ENCODE peak calls at places on chromosome 7, in five cellular contexts. One of them, this sample, is unnamed.

GRCh38 chr7:135879238-135879637 is 97.9 kb downstream of the MTPN start:
- DNase-seq in activated CD4-positive, alpha-beta T cell treated with anti-CD3 and anti-CD28 coated beads, Interleukin-2, amount 50 U/mL, for 4 hours: no peak
- DNase-seq in GM12865: no peak
- DNase-seq in activated gamma-delta T cell treated with anti-CD3 and anti-CD28 coated beads, Interleukin-2, amount 50 U/mL, for 16 hours: no peak
- DNase-seq in RWPE1: peak
- DNase-seq in this sample: no peak

GRCh38 chr7:151233804-151234203 is 1.5 kb downstream of the CHPF2 start:
- DNase-seq in RWPE1: no peak
- DNase-seq in activated gamma-delta T cell treated with anti-CD3 and anti-CD28 coated beads, Interleukin-2, amount 50 U/mL, for 16 hours: no peak
- DNase-seq in GM12865: no peak
- DNase-seq in activated CD4-positive, alpha-beta T cell treated with anti-CD3 and anti-CD28 coated beads, Interleukin-2, amount 50 U/mL, for 4 hours: no peak
- DNase-seq in this sample: no peak

GRCh38 chr7:44275146-44275545 is 50.2 kb downstream of the CAMK2B start:
- DNase-seq in RWPE1: no peak
- DNase-seq in GM12865: no peak
- DNase-seq in activated CD4-positive, alpha-beta T cell treated with anti-CD3 and anti-CD28 coated beads, Interleukin-2, amount 50 U/mL, for 4 hours: no peak
- DNase-seq in activated gamma-delta T cell treated with anti-CD3 and anti-CD28 coated beads, Interleukin-2, amount 50 U/mL, for 16 hours: no peak
- DNase-seq in this sample: no peak

GRCh38 chr7:96173777-96174176 is 148.1 kb downstream of the SLC25A13 start:
- DNase-seq in GM12865: no peak
- DNase-seq in RWPE1: no peak
- DNase-seq in activated CD4-positive, alpha-beta T cell treated with anti-CD3 and anti-CD28 coated beads, Interleukin-2, amount 50 U/mL, for 4 hours: no peak
- DNase-seq in activated gamma-delta T cell treated with anti-CD3 and anti-CD28 coated beads, Interleukin-2, amount 50 U/mL, for 16 hours: no peak
- DNase-seq in this sample: no peak

GRCh38 chr7:19648791-19649190 is 60.0 kb downstream of the POLR1F start:
- DNase-seq in activated CD4-positive, alpha-beta T cell treated with anti-CD3 and anti-CD28 coated beads, Interleukin-2, amount 50 U/mL, for 4 hours: no peak
- DNase-seq in RWPE1: no peak
- DNase-seq in activated gamma-delta T cell treated with anti-CD3 and anti-CD28 coated beads, Interleukin-2, amount 50 U/mL, for 16 hours: no peak
- DNase-seq in GM12865: no peak
- DNase-seq in this sample: no peak

GRCh38 chr7:138435231-138435919 is 24.7 kb upstream of the TRIM24 start:
- DNase-seq in activated gamma-delta T cell treated with anti-CD3 and anti-CD28 coated beads, Interleukin-2, amount 50 U/mL, for 16 hours: no peak
- DNase-seq in activated CD4-positive, alpha-beta T cell treated with anti-CD3 and anti-CD28 coated beads, Interleukin-2, amount 50 U/mL, for 4 hours: no peak
- DNase-seq in GM12865: no peak
- DNase-seq in RWPE1: peak
- DNase-seq in this sample: no peak

GRCh38 chr7:112503361-112504023 is 22.7 kb downstream of the LSMEM1 start:
- DNase-seq in RWPE1: no peak
- DNase-seq in activated CD4-positive, alpha-beta T cell treated with anti-CD3 and anti-CD28 coated beads, Interleukin-2, amount 50 U/mL, for 4 hours: no peak
- DNase-seq in activated gamma-delta T cell treated with anti-CD3 and anti-CD28 coated beads, Interleukin-2, amount 50 U/mL, for 16 hours: no peak
- DNase-seq in GM12865: no peak
- DNase-seq in this sample: no peak

GRCh38 chr7:149741629-149742028 is 31.8 kb downstream of the ZNF467 start:
- DNase-seq in activated gamma-delta T cell treated with anti-CD3 and anti-CD28 coated beads, Interleukin-2, amount 50 U/mL, for 16 hours: no peak
- DNase-seq in RWPE1: no peak
- DNase-seq in activated CD4-positive, alpha-beta T cell treated with anti-CD3 and anti-CD28 coated beads, Interleukin-2, amount 50 U/mL, for 4 hours: no peak
- DNase-seq in GM12865: no peak
- DNase-seq in this sample: no peak

GRCh38 chr7:15855726-15856125 is 169.2 kb upstream of the MEOX2 start:
- DNase-seq in GM12865: no peak
- DNase-seq in activated gamma-delta T cell treated with anti-CD3 and anti-CD28 coated beads, Interleukin-2, amount 50 U/mL, for 16 hours: no peak
- DNase-seq in RWPE1: no peak
- DNase-seq in activated CD4-positive, alpha-beta T cell treated with anti-CD3 and anti-CD28 coated beads, Interleukin-2, amount 50 U/mL, for 4 hours: no peak
- DNase-seq in this sample: no peak

GRCh38 chr7:106217089-106217542 is 67.7 kb downstream of the NAMPT start:
- DNase-seq in GM12865: no peak
- DNase-seq in activated CD4-positive, alpha-beta T cell treated with anti-CD3 and anti-CD28 coated beads, Interleukin-2, amount 50 U/mL, for 4 hours: no peak
- DNase-seq in RWPE1: peak
- DNase-seq in activated gamma-delta T cell treated with anti-CD3 and anti-CD28 coated beads, Interleukin-2, amount 50 U/mL, for 16 hours: no peak
- DNase-seq in this sample: no peak

GRCh38 chr7:66880009-66880554 is 40.9 kb upstream of the TMEM248 start:
- DNase-seq in GM12865: no peak
- DNase-seq in activated gamma-delta T cell treated with anti-CD3 and anti-CD28 coated beads, Interleukin-2, amount 50 U/mL, for 16 hours: no peak
- DNase-seq in activated CD4-positive, alpha-beta T cell treated with anti-CD3 and anti-CD28 coated beads, Interleukin-2, amount 50 U/mL, for 4 hours: no peak
- DNase-seq in RWPE1: no peak
- DNase-seq in this sample: no peak

GRCh38 chr7:150856303-150857275 is 4.3 kb downstream of the AOC1 start:
- DNase-seq in GM12865: no peak
- DNase-seq in activated gamma-delta T cell treated with anti-CD3 and anti-CD28 coated beads, Interleukin-2, amount 50 U/mL, for 16 hours: no peak
- DNase-seq in RWPE1: no peak
- DNase-seq in activated CD4-positive, alpha-beta T cell treated with anti-CD3 and anti-CD28 coated beads, Interleukin-2, amount 50 U/mL, for 4 hours: no peak
- DNase-seq in this sample: peak

GRCh38 chr7:24609059-24609458 is 35.8 kb downstream of the PALS2 start:
- DNase-seq in RWPE1: no peak
- DNase-seq in activated gamma-delta T cell treated with anti-CD3 and anti-CD28 coated beads, Interleukin-2, amount 50 U/mL, for 16 hours: no peak
- DNase-seq in GM12865: no peak
- DNase-seq in activated CD4-positive, alpha-beta T cell treated with anti-CD3 and anti-CD28 coated beads, Interleukin-2, amount 50 U/mL, for 4 hours: no peak
- DNase-seq in this sample: no peak

GRCh38 chr7:9307131-9307530 is 873.7 kb downstream of the NXPH1 start:
- DNase-seq in GM12865: no peak
- DNase-seq in activated CD4-positive, alpha-beta T cell treated with anti-CD3 and anti-CD28 coated beads, Interleukin-2, amount 50 U/mL, for 4 hours: no peak
- DNase-seq in activated gamma-delta T cell treated with anti-CD3 and anti-CD28 coated beads, Interleukin-2, amount 50 U/mL, for 16 hours: no peak
- DNase-seq in RWPE1: no peak
- DNase-seq in this sample: no peak

GRCh38 chr7:82375713-82376112 is 67.9 kb downstream of the CACNA2D1 start:
- DNase-seq in activated CD4-positive, alpha-beta T cell treated with anti-CD3 and anti-CD28 coated beads, Interleukin-2, amount 50 U/mL, for 4 hours: no peak
- DNase-seq in GM12865: no peak
- DNase-seq in activated gamma-delta T cell treated with anti-CD3 and anti-CD28 coated beads, Interleukin-2, amount 50 U/mL, for 16 hours: no peak
- DNase-seq in RWPE1: no peak
- DNase-seq in this sample: no peak

GRCh38 chr7:117034851-117035462 is 81.7 kb downstream of the ST7 start:
- DNase-seq in RWPE1: no peak
- DNase-seq in GM12865: no peak
- DNase-seq in activated CD4-positive, alpha-beta T cell treated with anti-CD3 and anti-CD28 coated beads, Interleukin-2, amount 50 U/mL, for 4 hours: no peak
- DNase-seq in activated gamma-delta T cell treated with anti-CD3 and anti-CD28 coated beads, Interleukin-2, amount 50 U/mL, for 16 hours: no peak
- DNase-seq in this sample: no peak

GRCh38 chr7:6424702-6425072 is 23.1 kb downstream of the DAGLB start:
- DNase-seq in GM12865: no peak
- DNase-seq in RWPE1: no peak
- DNase-seq in activated gamma-delta T cell treated with anti-CD3 and anti-CD28 coated beads, Interleukin-2, amount 50 U/mL, for 16 hours: no peak
- DNase-seq in activated CD4-positive, alpha-beta T cell treated with anti-CD3 and anti-CD28 coated beads, Interleukin-2, amount 50 U/mL, for 4 hours: no peak
- DNase-seq in this sample: no peak

GRCh38 chr7:130435455-130435854 is 5.4 kb downstream of the CEP41 start:
- DNase-seq in activated gamma-delta T cell treated with anti-CD3 and anti-CD28 coated beads, Interleukin-2, amount 50 U/mL, for 16 hours: no peak
- DNase-seq in RWPE1: no peak
- DNase-seq in GM12865: no peak
- DNase-seq in activated CD4-positive, alpha-beta T cell treated with anti-CD3 and anti-CD28 coated beads, Interleukin-2, amount 50 U/mL, for 4 hours: no peak
- DNase-seq in this sample: no peak

GRCh38 chr7:10237306-10237705 is 736.4 kb upstream of the PHF14 start:
- DNase-seq in activated gamma-delta T cell treated with anti-CD3 and anti-CD28 coated beads, Interleukin-2, amount 50 U/mL, for 16 hours: no peak
- DNase-seq in activated CD4-positive, alpha-beta T cell treated with anti-CD3 and anti-CD28 coated beads, Interleukin-2, amount 50 U/mL, for 4 hours: no peak
- DNase-seq in GM12865: no peak
- DNase-seq in RWPE1: peak
- DNase-seq in this sample: no peak

GRCh38 chr7:81604075-81604807 is 165.6 kb downstream of the HGF start:
- DNase-seq in GM12865: no peak
- DNase-seq in activated gamma-delta T cell treated with anti-CD3 and anti-CD28 coated beads, Interleukin-2, amount 50 U/mL, for 16 hours: no peak
- DNase-seq in activated CD4-positive, alpha-beta T cell treated with anti-CD3 and anti-CD28 coated beads, Interleukin-2, amount 50 U/mL, for 4 hours: no peak
- DNase-seq in RWPE1: no peak
- DNase-seq in this sample: no peak